ENCODE peak calls at places on chromosomes 6 and 20, in eight cellular contexts. X, G, E, R, Y, B, O and T are unnamed samples. For H3K4me1, the result is how much of the 10 kb centered on the place peaks cover.

GRCh38 chr6:23180504-23181293 is 611.3 kb downstream of the HDGFL1 start:
- DNase-seq in E (peak), X (peak), Y (peak), R (no peak), G (peak), B (peak), O (peak), T (no peak)

GRCh38 chr20:44309763-44310663 is 989 bp downstream of the FITM2 start:
- DNase-seq in B (peak), Y (peak), O (no peak), E (peak), G (peak), X (no peak), R (peak), T (no peak)

GRCh38 chr6:83708546-83708969 is 343 bp downstream of the SNAP91 start:
- DNase-seq in R (no peak), G (no peak), X (no peak), Y (no peak), B (peak), O (peak), E (peak), T (peak)

GRCh38 chr20:10986586-10986985 is 312.8 kb upstream of the JAG1 start:
- DNase-seq in X (no peak), E (no peak), R (no peak), B (no peak), O (no peak), Y (no peak), G (no peak), T (no peak)

GRCh38 chr20:46004813-46005505 is 3.7 kb upstream of the MMP9 start:
- DNase-seq in R (peak), X (peak), G (no peak), E (no peak), O (no peak), B (no peak), Y (no peak), T (no peak)

GRCh38 chr6:156780962-156781705 is 4.0 kb downstream of the ARID1B start:
- DNase-seq in G (no peak), X (no peak), R (no peak), B (no peak), O (no peak), Y (no peak), E (no peak), T (no peak)

GRCh38 chr6:63598001-63598250 is 25.6 kb downstream of the LOC128125822 start:
- DNase-seq in G (no peak), Y (no peak), E (no peak), R (no peak), B (no peak), O (no peak), X (no peak), T (no peak)

GRCh38 chr6:111207141-111207858 is 120.0 kb downstream of the SLC16A10 start:
- DNase-seq in G (no peak), O (no peak), B (no peak), Y (no peak), E (no peak), R (no peak), X (no peak), T (no peak)

GRCh38 chr20:34262488-34263288 is 21.5 kb downstream of the ASIP start:
- DNase-seq in B (no peak), G (peak), Y (peak), X (no peak), R (no peak), E (peak), O (no peak), T (no peak)

GRCh38 chr6:73088138-73088813 is 137.0 kb downstream of the KHDC1L start:
- DNase-seq in O (no peak), G (no peak), Y (no peak), R (no peak), B (no peak), X (no peak), E (no peak), T (no peak)

GRCh38 chr6:137931849-137932465 is 64.9 kb downstream of the TNFAIP3 start:
- DNase-seq in B (no peak), Y (no peak), O (no peak), X (no peak), E (no peak), R (no peak), G (no peak), T (no peak)

GRCh38 chr6:3281669-3282460 is 23.1 kb downstream of the PSMG4 start:
- DNase-seq in R (peak), Y (peak), E (peak), G (no peak), O (no peak), X (peak), B (no peak), T (peak)

GRCh38 chr6:145749632-145750031 is 14.3 kb upstream of the EPM2A start:
- DNase-seq in X (no peak), R (no peak), Y (no peak), B (no peak), O (no peak), G (no peak), E (peak), T (no peak)

GRCh38 chr6:87538510-87539260 is 51.1 kb downstream of the RARS2 start:
- DNase-seq in G (no peak), B (no peak), O (no peak), R (no peak), Y (no peak), E (no peak), X (no peak), T (no peak)
- TF ChIP-seq CTCF in G (no peak), B (no peak), O (no peak), R (no peak), Y (no peak), E (no peak), X (no peak), T (no peak)

DNA sequence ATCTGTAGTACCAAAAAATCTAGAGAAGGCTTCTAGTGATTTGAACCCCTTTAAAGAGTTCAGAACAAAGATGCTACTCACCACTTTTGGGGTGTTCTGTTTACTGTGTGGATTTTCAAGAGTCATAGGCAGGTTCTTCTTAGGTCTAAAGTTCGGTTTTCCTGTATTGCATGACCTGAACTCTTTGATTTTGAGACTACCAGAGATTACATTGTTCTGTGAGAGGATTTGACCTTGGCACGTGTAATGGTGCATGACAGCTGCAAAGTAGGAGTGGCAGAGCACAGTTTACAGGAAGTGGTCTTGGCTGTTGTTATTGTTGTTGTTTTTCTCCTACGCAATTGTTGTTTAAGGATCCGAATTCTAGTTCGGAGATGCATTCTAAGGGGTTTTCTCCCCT is 592.7 kb downstream of the EPHA7 start:
- DNase-seq in O (no peak), R (no peak), B (no peak), X (no peak), E (no peak), Y (no peak), G (no peak), T (no peak)
- H3K4me1 ChIP-seq in O (under half), R (under half), B (under half), X (under half), E (under half), Y (under half), G (under half), T (under half)

DNA sequence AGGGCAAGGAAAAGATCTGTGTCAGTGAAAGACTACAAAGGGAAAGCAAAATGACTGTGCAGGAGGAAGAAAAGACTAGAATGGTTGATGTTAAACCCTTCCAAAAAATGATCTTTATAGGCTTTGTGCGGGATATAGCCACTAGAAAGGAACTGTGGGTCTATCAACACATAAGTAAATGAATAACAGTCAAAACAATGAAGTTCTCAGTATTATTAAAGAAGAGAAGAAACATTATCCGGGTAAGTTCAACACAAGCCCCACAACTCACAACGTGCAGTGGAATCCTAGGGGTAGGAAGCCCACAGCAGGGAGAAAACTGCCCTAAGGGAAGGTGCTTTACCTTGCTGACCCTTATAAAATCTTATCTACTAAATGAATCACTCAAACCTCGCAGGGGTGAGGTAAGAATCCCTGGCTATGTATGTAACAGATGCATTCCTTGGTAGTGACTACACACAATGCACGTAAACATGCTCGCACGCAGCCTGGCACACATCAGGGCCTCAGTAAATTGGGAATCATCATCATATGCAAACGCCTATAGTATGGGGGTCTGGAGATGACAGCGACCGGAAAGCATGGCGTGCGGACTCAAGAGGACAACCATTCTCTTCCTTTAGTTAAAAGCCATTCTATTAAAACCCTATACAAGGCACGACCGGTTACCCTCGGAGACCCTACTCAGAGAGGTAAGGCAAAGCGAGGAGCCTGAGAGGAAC is 11.3 kb downstream of the TFAP2A start:
- DNase-seq in O (no peak), X (no peak), B (no peak), Y (no peak), G (no peak), E (peak), R (no peak), T (no peak)
- TF ChIP-seq CTCF in O (no peak), X (no peak), B (no peak), Y (peak), G (no peak), E (no peak), R (no peak), T (no peak)

GRCh38 chr20:64051033-64051452 is 1.6 kb upstream of the SOX18 start:
- DNase-seq in Y (no peak), E (no peak), R (no peak), G (no peak), O (no peak), B (no peak), X (no peak), T (no peak)
- H3K4me1 ChIP-seq in Y (under half), E (under half), R (under half), G (half or more), O (under half), B (under half), X (half or more), T (under half)

DNA sequence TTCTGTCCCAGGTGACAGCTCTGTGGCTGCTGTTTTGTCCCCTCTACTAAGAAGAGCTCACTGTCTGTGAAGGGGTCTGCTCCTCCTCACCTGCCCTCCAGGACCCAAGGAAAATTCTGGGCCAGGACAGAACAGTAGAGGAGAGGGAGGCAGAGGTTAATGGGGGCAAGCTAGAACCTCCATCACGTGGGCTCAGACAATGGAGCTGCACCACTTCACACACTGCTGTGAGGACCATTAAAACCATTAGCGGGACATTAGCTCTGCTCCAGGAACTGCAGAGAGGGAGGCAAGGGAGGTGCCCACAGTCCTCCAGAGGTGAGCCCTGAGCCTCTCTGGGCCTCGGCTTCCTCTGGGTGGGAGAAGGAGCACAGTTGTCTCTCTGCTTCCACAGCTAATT is 78.4 kb downstream of the NOL4L start:
- DNase-seq in X (no peak), Y (no peak), R (no peak), B (no peak), O (no peak), E (no peak), G (no peak), T (peak)
- TF ChIP-seq CTCF in X (no peak), Y (no peak), R (no peak), B (no peak), O (no peak), E (no peak), G (no peak), T (no peak)